ENCODE peak calls at places on chromosomes 11 and 22, in seven cellular contexts. T, J, Q, B, S, R and L are unnamed samples.

GRCh38 chr22:23553922-23554870 is 25.9 kb downstream of the IGLL1 start:
- DNase-seq in J (no peak), B (no peak), Q (no peak), R (no peak), S (peak; percentile 43), T (no peak), L (no peak)

GRCh38 chr11:3206128-3206921 is 12.3 kb downstream of the MRGPRG start:
- DNase-seq in B (peak; percentile 24), Q (no peak), J (no peak), S (no peak), R (no peak), T (no peak), L (no peak)

GRCh38 chr11:78202733-78203167 is 14.0 kb downstream of the USP35 start:
- DNase-seq in S (peak; percentile 6), R (no peak), Q (no peak), B (peak; percentile 10), T (peak; percentile 52), J (no peak), L (no peak)

GRCh38 chr11:85170184-85170583 is 457.0 kb downstream of the DLG2 start:
- DNase-seq in J (no peak), B (no peak), S (no peak), R (no peak), T (no peak), Q (no peak), L (no peak)

GRCh38 chr11:86790073-86790727 is 10.1 kb upstream of the PRSS23 start:
- DNase-seq in S (no peak), J (no peak), B (no peak), Q (no peak), T (no peak), R (peak; percentile 39), L (no peak)

GRCh38 chr11:46846510-46846830 is 390 bp upstream of the CKAP5 start:
- DNase-seq in T (no peak), B (no peak), J (no peak), R (no peak), Q (no peak), S (no peak), L (no peak)

GRCh38 chr11:108647701-108648527 is 17.0 kb upstream of the DDX10 start:
- DNase-seq in Q (peak; percentile 61), T (peak; percentile 67), R (peak; percentile 86), J (peak; percentile 35), B (peak; percentile 60), S (peak; percentile 88), L (peak; percentile 84)

GRCh38 chr11:102168483-102168882 is 58.2 kb downstream of the YAP1 start:
- DNase-seq in S (no peak), T (no peak), J (no peak), B (no peak), Q (no peak), R (no peak), L (no peak)

GRCh38 chr22:24541681-24542515 is 13.0 kb downstream of the GUCD1 start:
- DNase-seq in T (no peak), R (no peak), S (no peak), Q (no peak), B (no peak), J (no peak), L (no peak)

GRCh38 chr11:130888790-130889189 is 27.5 kb downstream of the SNX19 start:
- DNase-seq in R (no peak), T (no peak), B (no peak), J (no peak), Q (no peak), S (no peak), L (no peak)

GRCh38 chr22:27597703-27598444 is 203.7 kb downstream of the MN1 start:
- DNase-seq in B (no peak), S (no peak), Q (no peak), J (no peak), R (no peak), T (peak; percentile 16), L (no peak)

GRCh38 chr11:120680322-120680721 is 168.8 kb downstream of the GRIK4 start:
- DNase-seq in S (no peak), T (no peak), B (no peak), J (no peak), R (no peak), Q (no peak), L (no peak)

GRCh38 chr22:50622723-50623327 is 5.1 kb downstream of the ARSA start:
- DNase-seq in J (no peak), R (no peak), S (peak; percentile 84), B (no peak), T (peak; percentile 44), Q (no peak), L (no peak)

GRCh38 chr11:46114378-46114777 is 6.9 kb downstream of the PHF21A start:
- DNase-seq in S (no peak), Q (no peak), B (no peak), J (no peak), T (no peak), R (no peak), L (no peak)

GRCh38 chr11:91173701-91174100 is 950.9 kb upstream of the CHORDC1 start:
- DNase-seq in R (no peak), B (no peak), T (no peak), S (no peak), J (no peak), Q (no peak), L (no peak)

GRCh38 chr11:68261749-68262543 is 9.8 kb downstream of the C11orf24 start:
- DNase-seq in J (no peak), B (no peak), T (no peak), R (no peak), S (no peak), Q (no peak), L (no peak)

GRCh38 chr11:68264741-68265540 is 6.8 kb downstream of the C11orf24 start:
- DNase-seq in R (no peak), T (no peak), J (no peak), S (no peak), Q (no peak), B (no peak), L (no peak)

GRCh38 chr11:68264244-68264643 is 7.5 kb downstream of the C11orf24 start:
- DNase-seq in J (no peak), T (no peak), Q (no peak), B (no peak), S (no peak), R (no peak), L (no peak)

GRCh38 chr11:68262544-68262827 is 9.3 kb downstream of the C11orf24 start:
- DNase-seq in Q (no peak), T (no peak), B (no peak), S (no peak), J (no peak), R (no peak), L (no peak)

GRCh38 chr11:68263444-68264035 is 8.2 kb downstream of the C11orf24 start:
- DNase-seq in B (no peak), T (no peak), Q (no peak), J (no peak), R (no peak), S (no peak), L (no peak)
- H3K36me3 ChIP-seq in B (peaks cover 70% of the 10 kb centered on the region), T (peaks cover 84% of the 10 kb centered on the region), Q (peaks cover 65% of the 10 kb centered on the region), J (no peaks in the 10 kb centered on the region), R (peaks cover 42% of the 10 kb centered on the region), S (no peaks in the 10 kb centered on the region), L (no peaks in the 10 kb centered on the region)

GRCh38 chr11:34252015-34252414 is 105.8 kb downstream of the ABTB2 start:
- DNase-seq in B (no peak), S (no peak), Q (no peak), T (no peak), J (no peak), R (no peak), L (no peak)

GRCh38 chr11:34250732-34251639 is 106.8 kb downstream of the ABTB2 start:
- DNase-seq in T (peak; percentile 50), B (peak; percentile 67), S (no peak), J (no peak), R (peak; percentile 94), Q (no peak), L (peak; percentile 56)

GRCh38 chr11:34249439-34250073 is 108.3 kb downstream of the ABTB2 start:
- DNase-seq in S (no peak), Q (no peak), B (no peak), T (no peak), R (no peak), J (no peak), L (no peak)

GRCh38 chr11:34252651-34253050 is 105.2 kb downstream of the ABTB2 start:
- DNase-seq in S (no peak), Q (no peak), B (no peak), J (no peak), T (no peak), R (no peak), L (no peak)

DNA sequence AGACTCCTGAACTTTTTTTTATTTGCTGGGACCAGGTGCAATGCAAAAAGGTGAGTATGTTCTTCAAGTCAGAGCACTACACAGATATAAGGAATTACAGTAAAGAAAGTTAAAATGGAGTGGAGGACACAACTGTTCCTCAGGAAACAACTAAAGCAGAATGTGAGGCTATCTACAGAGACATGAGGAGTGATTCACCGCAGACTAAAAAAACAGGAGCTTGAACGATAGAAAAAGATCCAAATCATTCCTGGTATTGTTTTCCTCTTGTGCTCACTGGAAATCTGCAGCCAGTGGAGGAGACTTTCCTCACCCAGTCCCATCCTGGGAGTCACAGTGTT is 106.2 kb downstream of the ABTB2 start:
- DNase-seq in Q (no peak), T (no peak), B (no peak), R (no peak), S (no peak), J (no peak), L (no peak)
- H3K4me1 ChIP-seq in Q (peaks cover 10% of the 10 kb centered on the region), T (peaks cover 8% of the 10 kb centered on the region), B (peaks cover 16% of the 10 kb centered on the region), R (peaks cover 14% of the 10 kb centered on the region), S (no peaks in the 10 kb centered on the region), J (no peaks in the 10 kb centered on the region), L (peaks cover 8% of the 10 kb centered on the region)

GRCh38 chr11:15143855-15144254 is 29.1 kb downstream of the INSC start:
- DNase-seq in J (no peak), Q (no peak), T (no peak), S (no peak), R (no peak), B (no peak), L (no peak)
- TF ChIP-seq CTCF in J (no peak), Q (no peak), T (no peak), S (no peak), R (no peak), B (no peak), L (no peak)

GRCh38 chr22:43171607-43172006 is 15.3 kb downstream of the TTLL12 start:
- DNase-seq in T (no peak), Q (no peak), S (no peak), J (no peak), R (no peak), B (no peak), L (no peak)
- H3K36me3 ChIP-seq in T (peaks cover 85% of the 10 kb centered on the region), Q (peaks cover 70% of the 10 kb centered on the region), S (no peaks in the 10 kb centered on the region), J (peaks cover 7% of the 10 kb centered on the region), R (peaks cover 78% of the 10 kb centered on the region), B (peaks cover 86% of the 10 kb centered on the region), L (no peaks in the 10 kb centered on the region)